ENCODE peak calls at places on chromosomes 12 and 14, in four cellular contexts. B is renal cortical epithelial cell, I is ACHN, D is IMR-90. A is an unnamed sample.

GRCh38 chr14:70808402-70809237 is 693 bp downstream of the MAP3K9 start:
- DNase-seq in B (no peak), I (peak), D (no peak), A (no peak)

GRCh38 chr12:115357681-115358080 is 673.7 kb upstream of the TBX3 start:
- DNase-seq in I (no peak), B (no peak), D (no peak), A (no peak)

GRCh38 chr14:59688224-59689170 is 111.9 kb upstream of the CCDC175 start:
- DNase-seq in I (peak), B (peak), D (peak), A (peak)

GRCh38 chr14:36495666-36496065 is 24.4 kb downstream of the NKX2-1 start:
- DNase-seq in I (no peak), B (no peak), D (no peak), A (no peak)

GRCh38 chr14:100585448-100586152 is 1.6 kb downstream of the BEGAIN start:
- DNase-seq in I (no peak), B (no peak), D (no peak), A (no peak)

GRCh38 chr12:122839907-122840554 is 4.8 kb downstream of the HIP1R start:
- DNase-seq in I (no peak), D (no peak), B (peak), A (peak)

GRCh38 chr14:105065280-105066228 is at the start of gene GPR132:
- DNase-seq in I (peak), B (peak), D (no peak), A (peak)

GRCh38 chr12:5817246-5817645 is 127.8 kb downstream of the ANO2 start:
- DNase-seq in B (peak), D (no peak), I (peak), A (peak)

GRCh38 chr14:51283402-51283825 is 43.4 kb downstream of the TMX1 start:
- DNase-seq in B (peak), D (peak), I (peak), A (peak)

GRCh38 chr12:88339966-88340365 is 197.9 kb downstream of the TMTC3 start:
- DNase-seq in B (no peak), I (no peak), D (peak), A (peak)

GRCh38 chr12:3218150-3218845 is 141.1 kb downstream of the TSPAN9 start:
- DNase-seq in D (peak), I (no peak), B (peak), A (no peak)

GRCh38 chr14:94364037-94364436 is 24.4 kb downstream of the SERPINA1 start:
- DNase-seq in D (no peak), I (no peak), B (no peak), A (no peak)

GRCh38 chr12:86264451-86265328 is 8.5 kb upstream of the MGAT4C start:
- DNase-seq in B (peak), I (no peak), D (no peak), A (no peak)

GRCh38 chr12:116123511-116124258 is 153.8 kb downstream of the MED13L start:
- DNase-seq in D (peak), B (peak), I (no peak), A (peak)

GRCh38 chr12:24025153-24025798 is 75.8 kb upstream of the SOX5 start:
- DNase-seq in B (peak), I (peak), D (peak), A (no peak)

GRCh38 chr12:14698555-14698954 is 2.2 kb upstream of the GUCY2C start:
- DNase-seq in D (no peak), B (no peak), I (no peak), A (no peak)

GRCh38 chr12:69383074-69383473 is 23.5 kb downstream of the YEATS4 start:
- DNase-seq in B (no peak), D (no peak), I (no peak), A (no peak)

GRCh38 chr12:1629338-1630080 is 478 bp downstream of the WNT5B start:
- DNase-seq in D (no peak), I (no peak), B (no peak), A (no peak)

GRCh38 chr14:101076451-101077220 is 173.1 kb upstream of the RTL1 start:
- DNase-seq in B (no peak), D (no peak), I (no peak), A (no peak)

A was measured in RCC 7860.